ENCODE peak calls at places on chromosomes 4 and X, in five cellular contexts. T is tibial artery; O is DMS153; Q is activated naive CD4-positive, alpha-beta T cell treated with anti-CD3 and anti-CD28 coated beads, Interleukin-2, amount 50 U/mL, for 16 hours; H is endothelial cell. D is an unnamed sample.

GRCh38 chr4:73257242-73257994 is 1.2 kb downstream of the ANKRD17 start:
- DNase-seq in H (peak; percentile 65), O (peak; percentile 79), T (peak; percentile 88), Q (peak; percentile 62), D (peak; percentile 63)

GRCh38 chr4:168139336-168139735 is 47.0 kb downstream of the ANXA10 start:
- DNase-seq in T (no peak), O (no peak), H (no peak), Q (no peak), D (no peak)

GRCh38 chr4:70559216-70559830 is 32.7 kb upstream of the AMBN start:
- DNase-seq in T (peak; percentile 47), Q (peak; percentile 23), O (no peak), H (peak; percentile 56), D (peak; percentile 34)

GRCh38 chr4:76748649-76749048 is 149.3 kb downstream of the SOWAHB start:
- DNase-seq in Q (no peak), T (peak; percentile 35), H (peak; percentile 30), O (peak; percentile 19), D (peak; percentile 70)

GRCh38 chrX:148495156-148495555 is 5.3 kb upstream of the AFF2 start:
- DNase-seq in H (no peak), O (no peak), Q (no peak), T (no peak), D (no peak)

GRCh38 chr4:116101321-116101720 is 984.1 kb downstream of the TRAM1L1 start:
- DNase-seq in Q (no peak), O (no peak), T (no peak), H (no peak), D (no peak)

GRCh38 chr4:34850983-34851382 is 1393.3 kb downstream of the ARAP2 start:
- DNase-seq in H (no peak), Q (no peak), O (no peak), T (no peak), D (no peak)

GRCh38 chrX:15946783-15947550 is 92.4 kb upstream of the AP1S2 start:
- DNase-seq in T (no peak), O (no peak), Q (no peak), H (no peak), D (no peak)

GRCh38 chr4:155973639-155974475 is 20.2 kb upstream of the CTSO start:
- DNase-seq in T (no peak), Q (no peak), H (no peak), O (no peak), D (no peak)

GRCh38 chr4:161496-162284 is 37.4 kb downstream of the ZNF718 start:
- DNase-seq in O (no peak), T (no peak), Q (no peak), H (no peak), D (no peak)

GRCh38 chrX:71577682-71578081 is 555 bp upstream of the GCNA start:
- DNase-seq in T (no peak), O (no peak), Q (no peak), H (no peak), D (no peak)

GRCh38 chr4:185881427-185881826 is 69.4 kb upstream of the SORBS2 start:
- DNase-seq in H (no peak), T (no peak), O (no peak), Q (no peak), D (no peak)

GRCh38 chr4:75180790-75181776 is 248.2 kb downstream of the PARM1 start:
- DNase-seq in T (no peak), Q (no peak), O (no peak), H (no peak), D (no peak)

GRCh38 chrX:51737062-51737461 is 6.2 kb upstream of the GSPT2 start:
- DNase-seq in Q (no peak), H (no peak), O (no peak), T (no peak), D (no peak)

GRCh38 chr4:73450398-73451004 is 14.5 kb downstream of the AFP start:
- DNase-seq in O (peak; percentile 66), T (no peak), H (no peak), Q (no peak), D (no peak)

GRCh38 chr4:163681208-163681821 is 186.8 kb downstream of the TMA16 start:
- DNase-seq in T (no peak), Q (no peak), O (peak; percentile 18), H (peak; percentile 13), D (peak; percentile 7)

GRCh38 chrX:6738518-6739470 is 203.9 kb upstream of the VCX3A start:
- DNase-seq in H (no peak), O (no peak), Q (no peak), T (no peak), D (no peak)

GRCh38 chrX:149950681-149951080 is 12.4 kb upstream of the EOLA2 start:
- DNase-seq in O (no peak), T (no peak), H (no peak), Q (no peak), D (peak; percentile 19)

GRCh38 chrX:64536740-64537139 is 141.5 kb upstream of the MTMR8 start:
- DNase-seq in T (no peak), H (no peak), O (no peak), Q (no peak), D (no peak)

GRCh38 chr4:1517592-1518411 is 111.6 kb upstream of the NKX1-1 start:
- DNase-seq in Q (peak; percentile 9), H (no peak), T (no peak), O (no peak), D (no peak)

GRCh38 chr4:186789671-186790070 is 66.0 kb upstream of the FAT1 start:
- DNase-seq in O (no peak), H (no peak), T (no peak), Q (no peak), D (no peak)

GRCh38 chr4:86653237-86653865 is 59.2 kb downstream of the PTPN13 start:
- DNase-seq in Q (no peak), H (no peak), O (no peak), T (no peak), D (no peak)